ENCODE peak calls at places on chromosomes 11 and 22, in eight cellular contexts. Y is HCT116, D is cardiac fibroblast, N is cardiac muscle cell, U is glutamatergic neuron, E is endothelial cell, H is ovary, S is RWPE1. J is an unnamed sample.

GRCh38 chr11:130548491-130548833 is 100.0 kb downstream of the ADAMTS15 start:
- DNase-seq in N (no peak), D (peak), S (no peak), Y (no peak), H (no peak), E (no peak), U (no peak), J (no peak)

GRCh38 chr11:43983221-43983795 is 40.9 kb downstream of the C11orf96 start:
- DNase-seq in U (no peak), Y (no peak), N (no peak), H (no peak), S (no peak), D (peak), E (no peak), J (no peak)

GRCh38 chr11:121389651-121390050 is 62.5 kb upstream of the SORL1 start:
- DNase-seq in H (no peak), D (no peak), Y (no peak), E (peak), N (peak), S (no peak), U (peak), J (no peak)

GRCh38 chr11:73372371-73372993 is 3.7 kb upstream of the RELT start:
- DNase-seq in E (peak), N (no peak), D (peak), H (no peak), Y (peak), S (no peak), U (no peak), J (no peak)

GRCh38 chr22:20530368-20531153 is 23.2 kb downstream of the MED15 start:
- DNase-seq in N (peak), Y (peak), D (peak), E (no peak), H (no peak), S (peak), U (no peak), J (no peak)

GRCh38 chr11:65266210-65266609 is 4.4 kb downstream of the POLA2 start:
- DNase-seq in E (no peak), S (no peak), N (no peak), Y (no peak), U (no peak), D (no peak), H (no peak), J (no peak)

GRCh38 chr22:43183496-43184263 is 3.3 kb downstream of the TTLL12 start:
- DNase-seq in D (peak), N (peak), E (no peak), U (no peak), H (no peak), Y (no peak), S (no peak), J (no peak)

GRCh38 chr11:17603056-17603825 is 56.2 kb downstream of the OTOG start:
- DNase-seq in D (no peak), N (no peak), S (no peak), H (no peak), E (no peak), U (no peak), Y (no peak), J (no peak)

GRCh38 chr11:36354221-36355003 is 58.3 kb downstream of the PRR5L start:
- DNase-seq in U (no peak), E (no peak), Y (no peak), S (peak), N (peak), D (peak), H (no peak), J (no peak)

GRCh38 chr11:90229791-90230190 is 6.9 kb upstream of the CHORDC1 start:
- DNase-seq in N (peak), E (no peak), Y (no peak), S (no peak), U (no peak), D (peak), H (no peak), J (no peak)

GRCh38 chr11:27414644-27415043 is 51.6 kb upstream of the CCDC34 start:
- DNase-seq in U (no peak), S (no peak), N (no peak), Y (no peak), D (no peak), H (no peak), E (no peak), J (no peak)

GRCh38 chr22:17919276-17920144 is 104.9 kb downstream of the MICAL3 start:
- DNase-seq in D (no peak), S (no peak), U (no peak), N (no peak), Y (no peak), H (no peak), E (no peak), J (no peak)

GRCh38 chr11:61092280-61092766 is 10.0 kb upstream of the CD5 start:
- DNase-seq in S (no peak), D (no peak), U (no peak), Y (no peak), N (no peak), H (no peak), E (no peak), J (no peak)

GRCh38 chr11:35267504-35267903 is 128.5 kb downstream of the CD44 start:
- DNase-seq in Y (no peak), E (no peak), S (no peak), H (no peak), U (no peak), D (peak), N (peak), J (no peak)

GRCh38 chr11:87180743-87181142 is 143.0 kb downstream of the TMEM135 start:
- DNase-seq in U (no peak), S (no peak), D (peak), N (peak), E (no peak), H (no peak), Y (no peak), J (no peak)

GRCh38 chr11:19816040-19816439 is 103.4 kb downstream of the NAV2 start:
- DNase-seq in H (no peak), U (no peak), D (no peak), S (no peak), Y (no peak), N (no peak), E (no peak), J (no peak)

GRCh38 chr22:28203286-28203685 is 284.2 kb upstream of the PITPNB start:
- DNase-seq in E (no peak), S (no peak), Y (no peak), D (no peak), U (no peak), H (no peak), N (no peak), J (no peak)

GRCh38 chr22:41810022-41810421 is 9.5 kb downstream of the CCDC134 start:
- DNase-seq in D (no peak), N (no peak), H (no peak), Y (no peak), U (no peak), S (no peak), E (no peak), J (no peak)

GRCh38 chr11:71101606-71102005 is 150.8 kb downstream of the SHANK2 start:
- DNase-seq in N (no peak), U (no peak), H (no peak), D (no peak), S (no peak), Y (no peak), E (no peak), J (no peak)

GRCh38 chr11:62394825-62395538 is 23.9 kb upstream of the SCGB1A1 start:
- DNase-seq in D (peak), H (peak), N (peak), E (peak), U (peak), Y (peak), S (peak), J (peak)

GRCh38 chr22:38826386-38826785 is 17.4 kb downstream of the NPTXR start:
- DNase-seq in U (no peak), H (no peak), S (no peak), Y (no peak), N (no peak), D (no peak), E (no peak), J (no peak)

GRCh38 chr11:41461057-41461681 is 1.7 kb upstream of the LRRC4C start:
- DNase-seq in Y (peak), U (no peak), H (no peak), N (peak), E (no peak), S (peak), D (peak), J (no peak)

GRCh38 chr22:45783690-45784089 is 112.1 kb downstream of the ATXN10 start:
- DNase-seq in H (no peak), S (no peak), D (no peak), U (no peak), E (no peak), N (no peak), Y (no peak), J (no peak)

GRCh38 chr11:11148104-11148509 is 204.9 kb downstream of the CSNK2A3 start:
- DNase-seq in D (peak), Y (no peak), E (no peak), H (peak), N (peak), S (peak), U (no peak), J (peak)

GRCh38 chr22:35434061-35434750 is 34.3 kb downstream of the MCM5 start:
- DNase-seq in U (no peak), D (peak), Y (no peak), S (no peak), E (no peak), N (no peak), H (no peak), J (no peak)

GRCh38 chr11:34881900-34882299 is 34.3 kb downstream of the APIP start:
- DNase-seq in E (no peak), Y (no peak), H (no peak), S (no peak), U (no peak), D (no peak), N (no peak), J (no peak)

GRCh38 chr11:34870548-34871209 is 45.5 kb downstream of the APIP start:
- DNase-seq in E (no peak), D (no peak), U (no peak), N (no peak), H (no peak), Y (no peak), S (no peak), J (no peak)

GRCh38 chr11:14499178-14499559 is 442 bp downstream of the COPB1 start:
- DNase-seq in U (peak), H (peak), Y (no peak), D (peak), E (peak), S (peak), N (peak), J (peak)

GRCh38 chr11:62556872-62557631 is 10.4 kb upstream of the AHNAK start:
- DNase-seq in H (no peak), D (no peak), Y (no peak), N (no peak), U (no peak), E (no peak), S (no peak), J (no peak)

GRCh38 chr22:46421272-46421671 is 85.8 kb downstream of the TRMU start:
- DNase-seq in S (no peak), U (peak), Y (no peak), N (no peak), D (no peak), E (no peak), H (no peak), J (no peak)

DNA sequence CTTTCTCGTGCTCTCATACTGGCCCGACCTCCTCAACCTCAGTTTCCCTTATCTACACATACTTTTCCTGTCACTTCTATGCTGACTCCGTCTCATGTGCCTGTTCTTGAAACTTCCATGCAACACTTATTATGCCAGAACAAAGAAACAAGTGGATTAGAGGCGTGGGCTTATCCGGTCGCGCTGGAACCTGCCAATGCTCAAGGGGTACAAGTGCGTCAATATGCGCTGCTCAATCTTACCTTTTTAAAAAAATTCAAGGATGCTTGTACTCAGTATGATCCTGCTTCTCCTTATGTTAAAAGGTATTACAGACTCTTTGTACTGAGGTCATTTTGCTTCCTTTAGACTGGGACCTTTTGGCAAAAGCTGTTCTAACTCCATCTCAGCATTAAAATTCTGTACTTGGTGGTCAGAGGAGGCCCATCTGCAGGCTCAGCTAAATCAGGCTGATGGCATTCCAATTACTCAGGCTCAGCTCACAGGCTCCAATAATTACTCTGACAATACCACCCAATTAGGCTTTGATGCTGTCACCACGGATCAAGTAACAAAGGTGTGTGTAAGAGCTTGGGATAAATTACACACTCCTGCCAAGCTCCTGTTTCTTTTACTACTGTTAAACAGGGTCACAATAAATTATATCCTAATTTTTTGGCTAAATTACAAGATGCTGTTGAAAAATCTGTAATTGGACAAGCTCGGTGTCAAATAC is 26.3 kb upstream of the ALDH3B2 start:
- DNase-seq in D (no peak), U (no peak), N (no peak), E (no peak), H (no peak), Y (no peak), S (no peak), J (no peak)
- TF ChIP-seq CTCF in D (no peak), U (no peak), N (no peak), E (no peak), H (no peak), Y (no peak), S (no peak), J (no peak)

GRCh38 chr11:67237574-67237973 is 28.7 kb upstream of the GRK2 start:
- DNase-seq in E (no peak), Y (no peak), N (no peak), S (no peak), H (no peak), D (no peak), U (no peak), J (no peak)

GRCh38 chr11:67242548-67242947 is 23.7 kb upstream of the GRK2 start:
- DNase-seq in S (no peak), N (no peak), D (no peak), Y (no peak), H (no peak), U (no peak), E (no peak), J (no peak)

GRCh38 chr11:67240575-67241389 is 25.5 kb upstream of the GRK2 start:
- DNase-seq in D (peak), S (peak), H (peak), N (peak), U (peak), E (peak), Y (no peak), J (peak)

GRCh38 chr11:67238894-67239794 is 27.1 kb upstream of the GRK2 start:
- DNase-seq in N (peak), D (peak), U (no peak), S (no peak), Y (no peak), H (no peak), E (no peak), J (peak)

GRCh38 chr11:67239795-67240574 is 26.3 kb upstream of the GRK2 start:
- DNase-seq in Y (peak), E (peak), U (peak), D (peak), S (peak), N (peak), H (peak), J (peak)
- TF ChIP-seq CTCF in Y (no peak), E (no peak), U (no peak), D (peak), S (no peak), N (peak), H (peak), J (no peak)

DNA sequence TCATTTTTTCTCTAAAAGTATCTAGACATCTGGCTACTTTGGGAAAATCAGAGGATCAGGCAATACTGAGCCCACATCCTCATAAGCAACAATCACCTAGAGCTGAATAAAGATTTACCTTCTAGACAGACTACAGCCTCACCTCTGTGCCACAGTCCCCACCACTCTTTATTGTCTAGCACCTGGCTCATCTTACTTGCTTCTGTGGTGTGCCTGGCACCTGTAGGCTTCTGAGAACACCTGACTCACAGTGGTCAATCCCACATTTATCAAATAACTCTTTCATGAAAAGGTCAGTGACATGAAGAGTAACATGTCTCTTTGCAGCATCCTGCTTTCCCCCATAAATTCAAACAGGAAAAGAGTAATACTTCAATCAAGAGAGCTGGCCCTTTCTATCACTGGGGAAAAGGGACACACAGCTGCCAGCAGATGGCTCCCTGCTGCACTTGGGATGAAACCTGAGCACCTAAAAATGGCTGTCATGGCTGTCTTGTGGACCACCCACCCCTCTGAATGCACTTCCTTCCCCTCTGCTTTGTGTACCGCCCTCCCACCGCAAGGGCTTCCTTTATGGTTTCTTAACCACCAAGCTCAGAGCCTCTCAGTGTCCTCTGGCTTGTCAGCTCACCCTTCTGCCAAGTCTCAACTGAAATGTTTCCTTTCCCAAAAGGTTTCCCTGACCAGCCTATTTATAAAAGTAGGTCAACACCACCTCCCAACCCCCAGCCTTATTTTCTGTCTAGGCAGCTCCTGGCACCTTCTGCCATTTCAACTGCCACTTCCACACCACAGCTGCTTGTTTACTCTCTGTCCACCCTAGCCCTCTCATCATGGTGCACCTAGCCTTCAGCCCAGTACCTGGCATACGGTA is 9.3 kb downstream of the TFIP11 start:
- DNase-seq in N (peak), E (peak), S (no peak), D (peak), H (no peak), U (peak), Y (no peak), J (peak)
- TF ChIP-seq CTCF in N (peak), E (no peak), S (peak), D (peak), H (no peak), U (no peak), Y (peak), J (peak)

GRCh38 chr11:75431533-75432525 is 1.2 kb downstream of the KLHL35 start:
- DNase-seq in D (no peak), U (no peak), S (no peak), N (no peak), E (peak), H (no peak), Y (no peak), J (no peak)
- TF ChIP-seq CTCF in D (no peak), U (peak), S (no peak), N (no peak), E (peak), H (no peak), Y (no peak), J (no peak)

GRCh38 chr11:126608626-126609010 is 253.1 kb downstream of the ST3GAL4 start:
- DNase-seq in Y (no peak), S (no peak), N (no peak), E (no peak), U (no peak), D (no peak), H (no peak), J (no peak)

GRCh38 chr11:126606484-126606883 is 251.0 kb downstream of the ST3GAL4 start:
- DNase-seq in E (no peak), H (no peak), D (no peak), U (no peak), N (no peak), S (no peak), Y (no peak), J (no peak)

GRCh38 chr11:126604461-126604860 is 249.0 kb downstream of the ST3GAL4 start:
- DNase-seq in H (no peak), D (no peak), N (no peak), E (no peak), Y (no peak), S (no peak), U (no peak), J (no peak)

GRCh38 chr11:126607776-126608625 is 252.5 kb downstream of the ST3GAL4 start:
- DNase-seq in N (no peak), S (no peak), E (no peak), H (no peak), Y (no peak), U (no peak), D (no peak), J (no peak)

GRCh38 chr11:126607374-126607773 is 251.9 kb downstream of the ST3GAL4 start:
- DNase-seq in E (peak), S (peak), D (peak), H (no peak), N (peak), Y (peak), U (peak), J (peak)
- TF ChIP-seq CTCF in E (peak), S (peak), D (peak), H (no peak), N (peak), Y (peak), U (peak), J (peak)

GRCh38 chr11:81373986-81374385 is 1359.7 kb downstream of the FAM181B start:
- DNase-seq in S (no peak), U (no peak), Y (no peak), H (no peak), N (no peak), E (no peak), D (no peak), J (no peak)

GRCh38 chr11:81377418-81377817 is 1356.2 kb downstream of the FAM181B start:
- DNase-seq in Y (no peak), E (no peak), D (no peak), U (no peak), S (no peak), H (no peak), N (no peak), J (no peak)
- TF ChIP-seq CTCF in Y (no peak), E (no peak), D (no peak), U (no peak), S (no peak), H (no peak), N (no peak), J (no peak)

DNA sequence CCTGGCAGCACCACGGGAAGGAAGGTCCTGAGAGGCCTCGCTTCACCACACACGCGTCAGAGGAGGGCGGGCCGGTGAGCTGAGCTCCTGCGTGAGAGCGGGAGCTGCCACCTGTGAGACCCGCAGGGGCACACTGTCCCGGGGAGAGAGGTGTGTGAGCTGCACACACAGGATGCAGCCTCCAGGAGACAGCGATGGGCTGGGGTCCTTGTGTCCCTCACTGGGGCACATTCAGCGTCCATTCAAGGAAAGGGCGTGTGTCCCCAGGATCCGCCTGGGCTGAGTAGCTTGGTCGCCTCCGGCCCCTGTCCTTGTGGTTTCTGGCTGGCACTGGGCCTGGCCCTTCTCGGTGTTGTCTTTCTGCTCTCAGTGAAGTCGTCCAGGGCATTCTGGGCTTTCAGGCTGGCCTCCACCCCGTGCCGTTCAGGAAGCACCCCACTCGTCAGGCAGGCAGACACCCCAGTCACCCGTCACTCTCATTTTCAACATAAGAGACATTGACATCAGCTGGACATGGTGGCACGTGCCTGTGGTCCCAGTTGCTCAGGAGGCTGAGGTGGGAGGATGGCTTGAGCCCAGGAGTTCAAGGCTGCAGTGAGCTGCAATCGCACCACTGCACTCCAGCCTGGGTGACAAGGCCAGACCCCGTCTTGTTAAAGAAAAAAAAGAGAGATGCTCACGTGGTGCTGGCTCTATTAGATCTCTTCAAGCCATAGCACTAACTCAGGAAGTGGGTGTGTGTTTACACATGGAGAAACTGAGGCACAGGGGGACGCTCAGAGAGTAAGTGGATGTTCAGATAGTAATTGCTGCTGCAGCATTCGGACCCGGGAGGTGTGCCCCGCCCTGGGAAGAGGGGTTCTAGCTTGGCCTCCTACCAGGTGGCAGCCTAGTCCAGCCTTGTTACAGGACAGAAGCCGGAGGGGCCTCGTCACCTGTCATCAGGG is 1081.6 kb downstream of the BRD1 start:
- DNase-seq in U (no peak), Y (no peak), S (no peak), D (no peak), N (no peak), E (peak), H (no peak), J (no peak)
- TF ChIP-seq CTCF in U (no peak), Y (no peak), S (no peak), D (no peak), N (no peak), E (no peak), H (no peak), J (no peak)